ENCODE peak calls at places on chromosomes 4 and X, in four cellular contexts. D is OCI-LY7, V is GM23248, X is hepatocyte. Z is an unnamed sample.

GRCh38 chr4:96352051-96352517 is 512.2 kb downstream of the PDHA2 start:
- DNase-seq in D (no peak), V (no peak), X (peak; percentile 13), Z (peak; percentile 67)

GRCh38 chr4:75338352-75338880 is 175.8 kb downstream of the RCHY1 start:
- DNase-seq in X (no peak), V (no peak), D (no peak), Z (no peak)

GRCh38 chr4:85762204-85762884 is 287.4 kb downstream of the ARHGAP24 start:
- DNase-seq in V (peak; percentile 96), X (no peak), D (no peak), Z (no peak)

GRCh38 chr4:25928320-25928955 is 14.4 kb downstream of the SMIM20 start:
- DNase-seq in D (no peak), V (peak; percentile 21), X (no peak), Z (no peak)

GRCh38 chr4:82429728-82430192 is 502 bp downstream of the HNRNPDL start:
- DNase-seq in X (no peak), D (no peak), V (peak; percentile 81), Z (peak; percentile 61)

GRCh38 chrX:101977091-101977490 is 45.3 kb upstream of the ZMAT1 start:
- DNase-seq in X (no peak), V (peak; percentile 2), D (no peak), Z (no peak)

GRCh38 chr4:151389316-151389715 is 19.7 kb upstream of the FHIP1A start:
- DNase-seq in X (no peak), D (no peak), V (peak; percentile 85), Z (no peak)

GRCh38 chrX:145729635-145730034 is 88.0 kb upstream of the SLITRK2 start:
- DNase-seq in X (no peak), D (no peak), V (no peak), Z (no peak)

GRCh38 chr4:37757705-37758104 is 68.8 kb upstream of the PGM2 start:
- DNase-seq in X (no peak), V (no peak), D (no peak), Z (no peak)

DNA sequence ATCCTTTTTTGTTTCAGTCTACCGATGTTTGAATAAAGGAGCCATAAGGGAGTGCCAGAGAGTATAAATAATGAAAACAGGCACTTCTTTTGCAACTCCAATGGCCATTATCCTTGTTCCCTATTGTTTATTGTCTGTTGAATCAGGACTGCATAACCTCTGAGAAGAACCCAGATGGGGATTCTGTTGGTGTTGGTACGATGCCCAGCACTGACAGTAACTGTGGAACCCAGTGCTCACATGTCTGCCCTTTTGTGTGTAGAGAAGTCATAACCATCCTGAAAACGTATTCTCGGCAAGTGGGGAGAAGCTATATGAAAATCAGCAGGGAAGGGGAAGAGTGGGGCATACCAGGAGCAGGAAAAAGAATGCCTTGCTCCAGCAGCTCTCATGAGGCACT is 195.1 kb upstream of the EDNRA start:
- DNase-seq in D (no peak), X (no peak), V (no peak), Z (no peak)
- TF ChIP-seq EZH2phosphoT487 in D (no peak), X (no peak), V (no peak), Z (no peak)

GRCh38 chr4:11468901-11469300 is 40.2 kb upstream of the HS3ST1 start:
- DNase-seq in V (no peak), D (no peak), X (peak; percentile 28), Z (peak; percentile 81)

GRCh38 chr4:11470709-11471441 is 42.2 kb upstream of the HS3ST1 start:
- DNase-seq in V (no peak), X (no peak), D (no peak), Z (peak; percentile 9)

GRCh38 chr4:11471613-11472012 is 42.9 kb upstream of the HS3ST1 start:
- DNase-seq in V (no peak), D (no peak), X (no peak), Z (no peak)

GRCh38 chr4:11469900-11470708 is 41.4 kb upstream of the HS3ST1 start:
- DNase-seq in X (no peak), V (no peak), D (no peak), Z (peak; percentile 22)

GRCh38 chr4:11467931-11468330 is 39.2 kb upstream of the HS3ST1 start:
- DNase-seq in X (no peak), V (no peak), D (no peak), Z (no peak)
- TF ChIP-seq EZH2phosphoT487 in X (no peak), V (no peak), D (no peak), Z (no peak)

DNA sequence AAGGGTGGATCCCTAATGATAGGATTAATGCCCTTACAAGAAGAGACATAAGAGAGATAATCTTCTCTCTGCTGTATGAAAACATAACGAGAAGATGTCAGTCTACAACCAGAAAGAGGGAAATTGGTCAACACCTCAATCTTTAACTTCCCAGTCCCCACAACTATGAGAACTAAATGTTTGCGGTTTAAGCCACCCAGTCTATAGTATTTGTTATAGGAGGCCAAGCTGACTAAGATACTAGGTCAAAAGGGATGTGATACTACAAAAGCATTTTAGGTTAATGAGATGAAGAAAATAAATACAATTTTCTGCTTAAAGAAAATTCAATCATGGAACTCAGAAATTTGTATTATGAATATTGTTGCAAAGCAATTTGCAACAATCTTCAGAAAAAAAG is 55.4 kb upstream of the LHFPL1 start:
- DNase-seq in X (no peak), D (no peak), V (no peak), Z (no peak)
- TF ChIP-seq EZH2phosphoT487 in X (no peak), D (no peak), V (no peak), Z (no peak)

GRCh38 chrX:3938587-3938986 is 225.1 kb upstream of the PRKX start:
- DNase-seq in X (no peak), V (no peak), D (no peak), Z (no peak)

GRCh38 chrX:3939967-3940610 is 226.6 kb upstream of the PRKX start:
- DNase-seq in V (peak; percentile 37), D (peak; percentile 21), X (peak; percentile 42), Z (peak; percentile 51)
- TF ChIP-seq EZH2phosphoT487 in V (no peak), D (no peak), X (no peak), Z (no peak)

DNA sequence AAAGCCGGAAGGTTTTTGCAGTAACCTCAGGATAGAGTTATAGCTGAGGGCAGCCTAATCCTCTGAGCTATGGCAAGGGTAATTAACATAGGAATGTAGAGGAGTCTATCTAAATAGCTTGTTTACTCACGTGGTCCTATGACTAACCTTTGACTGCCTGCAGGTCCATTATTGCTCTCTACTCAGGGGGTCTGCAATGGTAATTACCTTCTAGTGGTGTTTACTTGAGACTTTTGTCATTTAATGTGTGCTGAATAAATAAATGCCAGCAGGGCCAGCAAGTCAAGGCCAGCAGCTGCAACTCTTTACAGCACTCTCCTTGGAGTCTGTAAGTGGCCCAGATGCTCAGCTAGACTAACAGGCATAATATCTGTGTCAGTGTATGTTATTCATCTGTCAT is 212.7 kb upstream of the FMR1 start:
- DNase-seq in X (no peak), V (no peak), D (no peak), Z (peak; percentile 83)
- TF ChIP-seq EZH2phosphoT487 in X (no peak), V (no peak), D (no peak), Z (no peak)

GRCh38 chrX:56764153-56764974 is 35.3 kb downstream of the NBDY start:
- DNase-seq in D (peak; percentile 84), X (peak; percentile 74), V (peak; percentile 75), Z (peak; percentile 67)
- TF ChIP-seq EZH2phosphoT487 in D (no peak), X (no peak), V (no peak), Z (no peak)

DNA sequence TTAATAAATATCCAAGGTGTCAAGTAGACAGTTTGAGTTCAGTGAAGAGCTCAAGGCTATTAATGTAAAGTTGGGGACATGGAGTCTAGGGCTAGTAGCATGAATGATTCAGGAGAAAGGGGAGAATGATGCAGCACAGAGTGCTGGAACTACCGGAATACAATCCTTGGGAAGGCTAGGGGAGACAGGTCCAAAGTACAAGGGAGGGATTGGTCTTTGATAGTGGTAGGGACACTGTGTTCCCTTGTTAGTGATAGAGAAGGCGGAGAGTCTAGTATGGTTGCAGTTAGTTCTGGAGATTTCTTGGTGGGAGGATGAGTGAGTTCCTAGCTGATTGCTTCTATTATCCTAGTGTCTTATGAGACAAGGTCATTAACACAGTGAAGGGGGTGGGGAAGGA is 8.7 kb downstream of the GCNA start:
- DNase-seq in D (no peak), V (no peak), X (peak; percentile 32), Z (no peak)
- TF ChIP-seq EZH2phosphoT487 in D (no peak), V (no peak), X (no peak), Z (no peak)

DNA sequence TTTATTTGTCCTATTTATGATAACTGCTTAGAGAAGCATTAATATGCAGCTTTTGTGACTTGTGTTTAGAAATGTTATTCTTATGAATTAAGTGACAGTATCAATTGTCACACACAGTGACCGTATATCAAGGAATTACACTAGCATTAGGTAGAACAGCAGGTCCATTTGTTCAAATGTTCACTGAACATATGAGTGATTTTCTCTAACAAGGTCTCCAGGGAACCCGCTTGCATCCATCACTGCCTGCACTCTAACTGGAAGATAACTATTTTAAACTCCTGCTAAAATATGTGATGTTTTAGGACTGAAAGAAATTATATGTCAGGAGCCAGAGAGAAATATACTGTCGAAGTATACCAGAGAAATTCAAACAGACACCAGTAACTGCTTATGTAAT is 1395.7 kb downstream of the PCDH18 start:
- DNase-seq in D (no peak), X (no peak), V (no peak), Z (no peak)
- TF ChIP-seq EZH2phosphoT487 in D (no peak), X (no peak), V (no peak), Z (no peak)

Z was measured in GM23338.